ENCODE peak calls at places on chromosomes 12 and 14, in six cellular contexts. E is transverse colon, R is RPMI8226, K is COR-L47, M is immature natural killer cell, A is NCI-H226. X is an unnamed sample.

GRCh38 chr12:78767264-78767981 is 97.2 kb upstream of the SYT1 start:
- DNase-seq in A (no peak), M (no peak), R (no peak), E (no peak), K (no peak), X (no peak)

GRCh38 chr12:45789025-45789424 is 59.5 kb downstream of the ARID2 start:
- DNase-seq in E (no peak), R (no peak), K (no peak), A (no peak), M (no peak), X (no peak)

GRCh38 chr12:3473844-3474243 is 17.2 kb upstream of the PRMT8 start:
- DNase-seq in R (no peak), K (no peak), E (no peak), A (no peak), M (no peak), X (no peak)

GRCh38 chr14:89000007-89000942 is 175.8 kb downstream of the TTC8 start:
- DNase-seq in R (peak), E (peak), A (peak), K (no peak), M (no peak), X (no peak)

GRCh38 chr12:131049002-131049401 is 95.3 kb downstream of the ADGRD1 start:
- DNase-seq in A (no peak), K (no peak), E (no peak), R (no peak), M (no peak), X (no peak)

GRCh38 chr14:101737414-101738367 is 23.8 kb upstream of the PPP2R5C start:
- DNase-seq in M (peak), E (no peak), K (no peak), R (no peak), A (no peak), X (no peak)

GRCh38 chr12:7189398-7190267 is at the start of gene PEX5:
- DNase-seq in K (peak), E (peak), R (peak), A (peak), M (peak), X (peak)

GRCh38 chr12:103279444-103279843 is 216.3 kb downstream of the C12orf42 start:
- DNase-seq in R (no peak), A (no peak), M (no peak), K (peak), E (no peak), X (no peak)

GRCh38 chr12:120352117-120352516 is 16.8 kb downstream of the MSI1 start:
- DNase-seq in A (peak), M (no peak), E (no peak), R (no peak), K (no peak), X (no peak)

GRCh38 chr12:68270358-68270757 is 17.0 kb upstream of the IL22 start:
- DNase-seq in R (no peak), A (no peak), K (no peak), M (no peak), E (no peak), X (no peak)

GRCh38 chr14:103422981-103423600 is 37.9 kb downstream of the MARK3 start:
- DNase-seq in M (no peak), K (no peak), A (no peak), R (no peak), E (no peak), X (no peak)

GRCh38 chr14:96734076-96734622 is 63.0 kb upstream of the VRK1 start:
- DNase-seq in M (no peak), K (no peak), A (no peak), R (no peak), E (no peak), X (no peak)